ENCODE peak calls at places on chromosome 4, in four cellular contexts. One of them, this sample, is unnamed.

GRCh38 chr4:7295917-7296660 is 103.8 kb downstream of the SORCS2 start:
- DNase-seq in neural progenitor cell: no peak
- DNase-seq in Ammon's horn: peak; percentile 77
- DNase-seq in cardiac fibroblast: peak; percentile 31
- DNase-seq in this sample: peak; percentile 61

GRCh38 chr4:17794730-17795129 is 13.3 kb upstream of the FAM184B start:
- DNase-seq in cardiac fibroblast: no peak
- DNase-seq in Ammon's horn: no peak
- DNase-seq in neural progenitor cell: no peak
- DNase-seq in this sample: no peak

GRCh38 chr4:182338731-182339130 is 95.5 kb downstream of the TENM3 start:
- DNase-seq in Ammon's horn: no peak
- DNase-seq in cardiac fibroblast: no peak
- DNase-seq in neural progenitor cell: no peak
- DNase-seq in this sample: no peak

GRCh38 chr4:10619220-10619619 is 65.3 kb downstream of the CLNK start:
- DNase-seq in Ammon's horn: no peak
- DNase-seq in neural progenitor cell: no peak
- DNase-seq in cardiac fibroblast: peak; percentile 25
- DNase-seq in this sample: no peak

GRCh38 chr4:141346144-141346543 is 125.4 kb downstream of the ZNF330 start:
- DNase-seq in neural progenitor cell: peak; percentile 7
- DNase-seq in Ammon's horn: peak; percentile 76
- DNase-seq in cardiac fibroblast: peak; percentile 82
- DNase-seq in this sample: no peak

GRCh38 chr4:144014808-144015207 is 4.4 kb downstream of the GYPB start:
- DNase-seq in Ammon's horn: no peak
- DNase-seq in cardiac fibroblast: no peak
- DNase-seq in neural progenitor cell: no peak
- DNase-seq in this sample: no peak

GRCh38 chr4:39526810-39527295 is 386 bp downstream of the UGDH start:
- DNase-seq in Ammon's horn: no peak
- DNase-seq in neural progenitor cell: peak; percentile 29
- DNase-seq in cardiac fibroblast: no peak
- DNase-seq in this sample: no peak

GRCh38 chr4:184972996-184973395 is 45.3 kb upstream of the HELT start:
- DNase-seq in cardiac fibroblast: no peak
- DNase-seq in Ammon's horn: no peak
- DNase-seq in neural progenitor cell: no peak
- DNase-seq in this sample: no peak

GRCh38 chr4:55931833-55932232 is 16.9 kb upstream of the CEP135 start:
- DNase-seq in cardiac fibroblast: peak; percentile 18
- DNase-seq in neural progenitor cell: no peak
- DNase-seq in Ammon's horn: no peak
- DNase-seq in this sample: no peak

GRCh38 chr4:123217676-123218075 is 178.9 kb upstream of the SPRY1 start:
- DNase-seq in Ammon's horn: no peak
- DNase-seq in neural progenitor cell: no peak
- DNase-seq in cardiac fibroblast: no peak
- DNase-seq in this sample: no peak

GRCh38 chr4:109232666-109233065 is 69.8 kb downstream of the COL25A1 start:
- DNase-seq in cardiac fibroblast: no peak
- DNase-seq in Ammon's horn: no peak
- DNase-seq in neural progenitor cell: no peak
- DNase-seq in this sample: no peak

GRCh38 chr4:114383721-114384120 is 214.9 kb upstream of the UGT8 start:
- DNase-seq in Ammon's horn: peak; percentile 32
- DNase-seq in neural progenitor cell: no peak
- DNase-seq in cardiac fibroblast: peak; percentile 88
- DNase-seq in this sample: no peak

GRCh38 chr4:41067369-41067768 is 147.0 kb downstream of the APBB2 start:
- DNase-seq in cardiac fibroblast: peak; percentile 56
- DNase-seq in Ammon's horn: no peak
- DNase-seq in neural progenitor cell: no peak
- DNase-seq in this sample: no peak

GRCh38 chr4:29756966-29757365 is 963.2 kb upstream of the PCDH7 start:
- DNase-seq in Ammon's horn: no peak
- DNase-seq in cardiac fibroblast: no peak
- DNase-seq in neural progenitor cell: peak; percentile 3
- DNase-seq in this sample: no peak

GRCh38 chr4:41258783-41259182 is 2.1 kb downstream of the UCHL1 start:
- DNase-seq in cardiac fibroblast: peak; percentile 74
- DNase-seq in neural progenitor cell: peak; percentile 69
- DNase-seq in Ammon's horn: peak; percentile 87
- DNase-seq in this sample: no peak

GRCh38 chr4:189974056-189974455 is 33.4 kb downstream of the FRG1 start:
- DNase-seq in neural progenitor cell: no peak
- DNase-seq in Ammon's horn: no peak
- DNase-seq in cardiac fibroblast: peak; percentile 11
- DNase-seq in this sample: no peak

GRCh38 chr4:10181745-10182445 is 65.3 kb upstream of the WDR1 start:
- DNase-seq in cardiac fibroblast: no peak
- DNase-seq in Ammon's horn: no peak
- DNase-seq in neural progenitor cell: no peak
- DNase-seq in this sample: no peak

GRCh38 chr4:86834901-86835300 is 14.3 kb downstream of the SLC10A6 start:
- DNase-seq in cardiac fibroblast: no peak
- DNase-seq in Ammon's horn: no peak
- DNase-seq in neural progenitor cell: no peak
- DNase-seq in this sample: no peak

GRCh38 chr4:98470831-98471230 is 187.6 kb downstream of the TSPAN5 start:
- DNase-seq in cardiac fibroblast: no peak
- DNase-seq in Ammon's horn: no peak
- DNase-seq in neural progenitor cell: no peak
- DNase-seq in this sample: no peak

GRCh38 chr4:59612235-59612634 is 1587.9 kb upstream of the ADGRL3 start:
- DNase-seq in neural progenitor cell: no peak
- DNase-seq in Ammon's horn: peak; percentile 8
- DNase-seq in cardiac fibroblast: peak; percentile 94
- DNase-seq in this sample: no peak

GRCh38 chr4:145956288-145956890 is 17.8 kb upstream of the ZNF827 start:
- DNase-seq in cardiac fibroblast: peak; percentile 64
- DNase-seq in neural progenitor cell: peak; percentile 60
- DNase-seq in Ammon's horn: peak; percentile 34
- DNase-seq in this sample: no peak

GRCh38 chr4:87005690-87006461 is 71.1 kb downstream of the AFF1 start:
- DNase-seq in cardiac fibroblast: no peak
- DNase-seq in Ammon's horn: peak; percentile 59
- DNase-seq in neural progenitor cell: peak; percentile 52
- DNase-seq in this sample: no peak

GRCh38 chr4:185311113-185311888 is 84.4 kb downstream of the LRP2BP start:
- DNase-seq in cardiac fibroblast: no peak
- DNase-seq in neural progenitor cell: no peak
- DNase-seq in Ammon's horn: no peak
- DNase-seq in this sample: no peak

GRCh38 chr4:152079543-152080293 is 318.9 kb upstream of the GATB start:
- DNase-seq in Ammon's horn: no peak
- DNase-seq in cardiac fibroblast: no peak
- DNase-seq in neural progenitor cell: no peak
- DNase-seq in this sample: no peak

GRCh38 chr4:27278615-27279014 is 418.0 kb downstream of the STIM2 start:
- DNase-seq in cardiac fibroblast: peak; percentile 19
- DNase-seq in neural progenitor cell: peak; percentile 81
- DNase-seq in Ammon's horn: no peak
- DNase-seq in this sample: no peak

GRCh38 chr4:177728361-177729152 is 286.3 kb upstream of the AGA start:
- DNase-seq in Ammon's horn: no peak
- DNase-seq in neural progenitor cell: no peak
- DNase-seq in cardiac fibroblast: no peak
- DNase-seq in this sample: no peak

GRCh38 chr4:102657206-102657605 is 103.6 kb downstream of the MANBA start:
- DNase-seq in Ammon's horn: no peak
- DNase-seq in cardiac fibroblast: no peak
- DNase-seq in neural progenitor cell: no peak
- DNase-seq in this sample: no peak

GRCh38 chr4:169050308-169050707 is 40.3 kb upstream of the CBR4 start:
- DNase-seq in neural progenitor cell: no peak
- DNase-seq in Ammon's horn: no peak
- DNase-seq in cardiac fibroblast: no peak
- DNase-seq in this sample: no peak

GRCh38 chr4:184064877-184065276 is 152.8 kb downstream of the ENPP6 start:
- DNase-seq in cardiac fibroblast: no peak
- DNase-seq in Ammon's horn: no peak
- DNase-seq in neural progenitor cell: no peak
- DNase-seq in this sample: no peak

GRCh38 chr4:144734522-144734921 is 88.6 kb downstream of the HHIP start:
- DNase-seq in Ammon's horn: no peak
- DNase-seq in neural progenitor cell: peak; percentile 31
- DNase-seq in cardiac fibroblast: peak; percentile 60
- DNase-seq in this sample: no peak

GRCh38 chr4:156673483-156673882 is 298.1 kb downstream of the PDGFC start:
- DNase-seq in cardiac fibroblast: peak; percentile 51
- DNase-seq in Ammon's horn: no peak
- DNase-seq in neural progenitor cell: no peak
- DNase-seq in this sample: no peak

This sample was measured in kidney.